ENCODE peak calls at places on chromosomes 7 and 10, in nine cellular contexts. B is brain microvascular endothelial cell, A is cardiac muscle cell, O is fibroblast of lung, Z is heart right ventricle, T is HepG2, V is GM12865, D is GM10248, S is MCF 10A. E is an unnamed sample.

GRCh38 chr7:157013602-157014549 is 3.4 kb upstream of the MNX1 start:
- DNase-seq in B (no peak), T (no peak), V (no peak), S (no peak), A (no peak), D (no peak), O (no peak), Z (no peak), E (no peak)

GRCh38 chr7:32219416-32219815 is 149.2 kb upstream of the PDE1C start:
- DNase-seq in D (no peak), Z (no peak), T (no peak), B (no peak), S (no peak), A (no peak), V (no peak), O (no peak), E (no peak)

GRCh38 chr10:90222939-90223338 is 521.5 kb downstream of the KIF20B start:
- DNase-seq in B (no peak), D (no peak), Z (no peak), V (no peak), S (peak; percentile 94), A (no peak), T (no peak), O (no peak), E (no peak)

GRCh38 chr10:124639206-124639605 is 105.0 kb downstream of the FAM53B start:
- DNase-seq in B (no peak), V (no peak), Z (peak; percentile 45), T (no peak), A (no peak), O (no peak), D (no peak), S (no peak), E (no peak)

GRCh38 chr7:117502338-117502737 is 22.5 kb downstream of the CFTR start:
- DNase-seq in Z (no peak), O (no peak), D (no peak), V (no peak), T (no peak), B (no peak), A (no peak), S (no peak), E (peak; percentile 46)

GRCh38 chr7:909358-910329 is 33.3 kb downstream of the GET4 start:
- DNase-seq in D (no peak), T (no peak), A (peak; percentile 42), O (peak; percentile 39), V (no peak), S (peak; percentile 22), B (no peak), Z (peak; percentile 68), E (peak; percentile 80)

GRCh38 chr7:111082351-111082750 is 8.6 kb upstream of the LRRN3 start:
- DNase-seq in A (no peak), V (no peak), S (no peak), D (no peak), T (no peak), Z (no peak), B (peak; percentile 74), O (no peak), E (no peak)

GRCh38 chr10:100980327-100981110 is 6.8 kb downstream of the MRPL43 start:
- DNase-seq in A (no peak), V (no peak), Z (no peak), B (no peak), S (no peak), D (no peak), O (no peak), T (no peak), E (peak; percentile 6)

GRCh38 chr7:142337406-142338001 is 79.6 kb upstream of the PRSS58 start:
- DNase-seq in V (no peak), S (no peak), D (no peak), O (no peak), B (no peak), A (no peak), T (no peak), Z (no peak), E (no peak)

GRCh38 chr7:131625817-131626372 is 69.5 kb upstream of the PODXL start:
- DNase-seq in A (peak; percentile 51), S (peak; percentile 54), O (peak; percentile 18), V (no peak), T (no peak), B (peak; percentile 82), D (no peak), Z (peak; percentile 53), E (no peak)

GRCh38 chr10:75111367-75111905 is at the start of gene SAMD8:
- DNase-seq in A (peak; percentile 95), V (peak; percentile 98), O (peak; percentile 96), D (peak; percentile 100), Z (peak; percentile 97), S (peak; percentile 95), T (peak; percentile 95), B (peak; percentile 95), E (peak; percentile 98)
- TF ChIP-seq CTCF in A (peak; percentile 8), V (no peak), O (no peak), D (peak; percentile 0), Z (peak; percentile 52), S (no peak), T (peak; percentile 43), B (peak; percentile 28), E (peak; percentile 46)

DNA sequence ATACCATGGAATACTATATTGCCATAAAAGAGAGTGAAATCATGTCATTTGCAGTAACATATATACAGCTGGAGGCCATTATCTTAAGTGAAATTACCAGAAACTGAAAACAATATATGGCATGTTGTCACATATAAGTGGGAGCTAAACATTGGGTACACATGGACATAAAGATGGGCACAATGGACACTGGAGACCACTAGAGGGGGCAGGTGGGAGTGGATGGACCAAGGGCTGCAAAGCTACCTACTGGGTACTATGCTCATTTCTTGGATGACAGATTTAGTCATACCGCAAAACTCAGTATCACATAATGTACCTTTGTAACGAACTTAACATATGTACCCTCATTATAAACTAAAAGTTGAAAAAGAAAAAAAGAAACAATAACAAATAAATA is 1167.6 kb downstream of the NXPH1 start:
- DNase-seq in O (no peak), V (no peak), D (no peak), A (peak; percentile 57), Z (no peak), T (no peak), S (peak; percentile 9), B (no peak), E (no peak)
- TF ChIP-seq CTCF in O (no peak), V (no peak), D (no peak), A (no peak), Z (no peak), T (no peak), S (no peak), B (peak; percentile 43), E (no peak)

GRCh38 chr10:13759167-13759566 is 172.4 kb downstream of the PRPF18 start:
- DNase-seq in S (no peak), V (no peak), O (no peak), A (no peak), B (no peak), T (no peak), D (no peak), Z (no peak), E (no peak)

GRCh38 chr10:13765641-13766341 is 179.0 kb downstream of the PRPF18 start:
- DNase-seq in S (no peak), O (no peak), T (peak; percentile 80), A (no peak), D (no peak), B (no peak), V (no peak), Z (no peak), E (no peak)

GRCh38 chr10:13758761-13759160 is 172.0 kb downstream of the PRPF18 start:
- DNase-seq in Z (no peak), T (no peak), S (no peak), D (no peak), A (no peak), O (no peak), B (no peak), V (no peak), E (no peak)

GRCh38 chr10:13758302-13758701 is 171.5 kb downstream of the PRPF18 start:
- DNase-seq in B (peak; percentile 87), A (peak; percentile 49), D (no peak), O (peak; percentile 58), V (peak; percentile 58), S (peak; percentile 44), Z (no peak), T (no peak), E (no peak)

GRCh38 chr10:13761490-13762091 is 174.8 kb downstream of the PRPF18 start:
- DNase-seq in D (no peak), Z (no peak), A (no peak), O (no peak), S (no peak), V (peak; percentile 57), T (no peak), B (no peak), E (no peak)
- TF ChIP-seq CTCF in D (no peak), Z (no peak), A (no peak), O (no peak), S (no peak), V (no peak), T (no peak), B (no peak), E (no peak)

GRCh38 chr7:107043916-107044346 is 574 bp upstream of the PRKAR2B start:
- DNase-seq in T (no peak), B (no peak), A (no peak), S (no peak), O (peak; percentile 31), V (no peak), Z (no peak), D (no peak), E (no peak)

GRCh38 chr7:107045980-107046379 is 1.5 kb downstream of the PRKAR2B start:
- DNase-seq in T (no peak), O (peak; percentile 84), V (no peak), A (no peak), Z (no peak), S (peak; percentile 82), B (no peak), D (no peak), E (no peak)

GRCh38 chr7:107046511-107047259 is 2.2 kb downstream of the PRKAR2B start:
- DNase-seq in Z (no peak), A (no peak), T (no peak), B (no peak), O (no peak), S (no peak), V (no peak), D (no peak), E (no peak)

GRCh38 chr7:107045195-107045960 is 873 bp downstream of the PRKAR2B start:
- DNase-seq in O (no peak), B (no peak), D (no peak), T (no peak), A (peak; percentile 32), V (no peak), S (no peak), Z (no peak), E (no peak)

DNA sequence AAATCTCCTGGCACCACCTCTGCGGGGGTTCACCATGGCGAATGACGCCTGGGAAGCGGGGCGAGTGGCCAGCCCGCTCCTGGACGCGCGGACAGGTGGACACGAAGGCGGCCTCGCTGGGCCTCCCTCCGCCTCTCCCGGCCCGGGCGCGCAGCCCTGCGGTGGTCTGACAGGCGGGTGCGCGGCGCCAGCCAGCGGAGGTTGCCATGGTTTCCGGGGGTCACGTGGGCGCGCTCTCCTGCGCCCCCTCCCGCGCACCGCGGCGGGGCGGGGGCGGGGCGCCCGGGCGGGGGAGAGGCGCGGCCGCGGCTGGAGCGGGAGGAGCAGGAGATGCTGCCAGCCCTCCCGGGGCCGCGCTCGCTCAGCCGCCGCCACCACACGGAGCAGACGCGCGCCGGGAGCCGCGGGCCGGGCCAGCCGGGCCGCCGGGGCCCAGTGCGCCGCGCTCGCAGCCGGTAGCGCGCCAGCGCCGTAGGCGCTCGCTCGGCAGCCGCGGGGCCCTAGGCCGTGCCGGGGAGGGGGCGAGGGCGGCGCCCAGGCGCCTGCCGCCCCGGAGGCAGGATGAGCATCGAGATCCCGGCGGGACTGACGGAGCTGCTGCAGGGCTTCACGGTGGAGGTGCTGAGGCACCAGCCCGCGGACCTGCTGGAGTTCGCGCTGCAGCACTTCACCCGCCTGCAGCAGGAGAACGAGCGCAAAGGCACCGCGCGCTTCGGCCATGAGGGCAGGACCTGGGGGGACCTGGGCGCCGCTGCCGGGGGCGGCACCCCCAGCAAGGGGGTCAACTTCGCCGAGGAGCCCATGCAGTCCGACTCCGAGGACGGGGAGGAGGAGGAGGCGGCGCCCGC is at the start of gene PRKAR2B:
- DNase-seq in B (peak; percentile 17), Z (peak; percentile 82), A (peak; percentile 93), D (peak; percentile 80), O (peak; percentile 66), T (peak; percentile 32), S (peak; percentile 33), V (peak; percentile 55), E (peak; percentile 83)
- TF ChIP-seq CTCF in B (no peak), Z (no peak), A (no peak), D (no peak), O (no peak), T (peak; percentile 21), S (no peak), V (no peak), E (no peak)